ENCODE peak calls at places on chromosome 20, in seven cellular contexts. One of them, this sample, is unnamed.

GRCh38 chr20:43926691-43927090 is 12.0 kb downstream of the TOX2 start:
- DNase-seq in left ventricle myocardium superior: no peak
- DNase-seq in activated naive CD4-positive, alpha-beta T cell: no peak
- DNase-seq in NCI-H1105: no peak
- DNase-seq in GM03348: no peak
- DNase-seq in A172: no peak
- DNase-seq in GM23248: no peak
- DNase-seq in this sample: no peak

GRCh38 chr20:57704245-57704644 is 5.6 kb downstream of the PMEPA1 start:
- DNase-seq in left ventricle myocardium superior: no peak
- DNase-seq in activated naive CD4-positive, alpha-beta T cell: no peak
- DNase-seq in NCI-H1105: no peak
- DNase-seq in GM03348: no peak
- DNase-seq in A172: no peak
- DNase-seq in GM23248: no peak
- DNase-seq in this sample: no peak

GRCh38 chr20:43789593-43789992 is 62.8 kb upstream of the GTSF1L start:
- DNase-seq in left ventricle myocardium superior: no peak
- DNase-seq in activated naive CD4-positive, alpha-beta T cell: no peak
- DNase-seq in NCI-H1105: no peak
- DNase-seq in GM03348: no peak
- DNase-seq in A172: no peak
- DNase-seq in GM23248: no peak
- DNase-seq in this sample: no peak

GRCh38 chr20:38110525-38111178 is 54.4 kb downstream of the TGM2 start:
- DNase-seq in left ventricle myocardium superior: no peak
- DNase-seq in activated naive CD4-positive, alpha-beta T cell: no peak
- DNase-seq in NCI-H1105: no peak
- DNase-seq in GM03348: no peak
- DNase-seq in A172: no peak
- DNase-seq in GM23248: no peak
- DNase-seq in this sample: no peak

GRCh38 chr20:22430154-22430745 is 154.1 kb downstream of the FOXA2 start:
- DNase-seq in left ventricle myocardium superior: no peak
- DNase-seq in activated naive CD4-positive, alpha-beta T cell: no peak
- DNase-seq in NCI-H1105: no peak
- DNase-seq in GM03348: no peak
- DNase-seq in A172: peak; percentile 40
- DNase-seq in GM23248: no peak
- DNase-seq in this sample: no peak

GRCh38 chr20:57629976-57630525 is 9.8 kb upstream of the ZBP1 start:
- DNase-seq in left ventricle myocardium superior: no peak
- DNase-seq in activated naive CD4-positive, alpha-beta T cell: no peak
- DNase-seq in NCI-H1105: no peak
- DNase-seq in GM03348: no peak
- DNase-seq in A172: no peak
- DNase-seq in GM23248: no peak
- DNase-seq in this sample: no peak

GRCh38 chr20:62795023-62795761 is 1.1 kb upstream of the MRGBP start:
- DNase-seq in left ventricle myocardium superior: peak; percentile 72
- DNase-seq in activated naive CD4-positive, alpha-beta T cell: peak; percentile 44
- DNase-seq in NCI-H1105: peak; percentile 69
- DNase-seq in GM03348: peak; percentile 64
- DNase-seq in A172: no peak
- DNase-seq in GM23248: peak; percentile 79
- DNase-seq in this sample: peak; percentile 67

GRCh38 chr20:61450549-61450948 is 198.5 kb downstream of the CDH4 start:
- DNase-seq in left ventricle myocardium superior: no peak
- DNase-seq in activated naive CD4-positive, alpha-beta T cell: no peak
- DNase-seq in NCI-H1105: no peak
- DNase-seq in GM03348: no peak
- DNase-seq in A172: no peak
- DNase-seq in GM23248: no peak
- DNase-seq in this sample: no peak

GRCh38 chr20:36880741-36881250 is 4.9 kb downstream of the TLDC2 start:
- DNase-seq in left ventricle myocardium superior: no peak
- DNase-seq in activated naive CD4-positive, alpha-beta T cell: no peak
- DNase-seq in NCI-H1105: no peak
- DNase-seq in GM03348: no peak
- DNase-seq in A172: no peak
- DNase-seq in GM23248: no peak
- DNase-seq in this sample: no peak

GRCh38 chr20:2817891-2818595 is 1.9 kb downstream of the TMEM239 start:
- DNase-seq in left ventricle myocardium superior: peak; percentile 70
- DNase-seq in activated naive CD4-positive, alpha-beta T cell: no peak
- DNase-seq in NCI-H1105: no peak
- DNase-seq in GM03348: peak; percentile 6
- DNase-seq in A172: no peak
- DNase-seq in GM23248: no peak
- DNase-seq in this sample: no peak

GRCh38 chr20:41366546-41367392 is at the start of gene EMILIN3:
- DNase-seq in left ventricle myocardium superior: peak; percentile 67
- DNase-seq in activated naive CD4-positive, alpha-beta T cell: no peak
- DNase-seq in NCI-H1105: no peak
- DNase-seq in GM03348: no peak
- DNase-seq in A172: no peak
- DNase-seq in GM23248: peak; percentile 31
- DNase-seq in this sample: no peak

GRCh38 chr20:646107-646867 is 6.7 kb downstream of the SRXN1 start:
- DNase-seq in left ventricle myocardium superior: no peak
- DNase-seq in activated naive CD4-positive, alpha-beta T cell: no peak
- DNase-seq in NCI-H1105: no peak
- DNase-seq in GM03348: no peak
- DNase-seq in A172: no peak
- DNase-seq in GM23248: no peak
- DNase-seq in this sample: no peak

GRCh38 chr20:50681359-50682064 is 9.8 kb downstream of the RIPOR3 start:
- DNase-seq in left ventricle myocardium superior: no peak
- DNase-seq in activated naive CD4-positive, alpha-beta T cell: no peak
- DNase-seq in NCI-H1105: no peak
- DNase-seq in GM03348: no peak
- DNase-seq in A172: no peak
- DNase-seq in GM23248: no peak
- DNase-seq in this sample: no peak

GRCh38 chr20:23397961-23398360 is 23.3 kb downstream of the NAPB start:
- DNase-seq in left ventricle myocardium superior: no peak
- DNase-seq in activated naive CD4-positive, alpha-beta T cell: no peak
- DNase-seq in NCI-H1105: no peak
- DNase-seq in GM03348: peak; percentile 27
- DNase-seq in A172: no peak
- DNase-seq in GM23248: peak; percentile 55
- DNase-seq in this sample: no peak

GRCh38 chr20:52217689-52218395 is 26.3 kb upstream of the ZFP64 start:
- DNase-seq in left ventricle myocardium superior: no peak
- DNase-seq in activated naive CD4-positive, alpha-beta T cell: no peak
- DNase-seq in NCI-H1105: peak; percentile 14
- DNase-seq in GM03348: no peak
- DNase-seq in A172: no peak
- DNase-seq in GM23248: no peak
- DNase-seq in this sample: no peak

GRCh38 chr20:3595541-3595940 is 67.7 kb downstream of the GFRA4 start:
- DNase-seq in left ventricle myocardium superior: no peak
- DNase-seq in activated naive CD4-positive, alpha-beta T cell: no peak
- DNase-seq in NCI-H1105: peak; percentile 30
- DNase-seq in GM03348: no peak
- DNase-seq in A172: no peak
- DNase-seq in GM23248: no peak
- DNase-seq in this sample: no peak

GRCh38 chr20:45320948-45321595 is 13.0 kb upstream of the MATN4 start:
- DNase-seq in left ventricle myocardium superior: no peak
- DNase-seq in activated naive CD4-positive, alpha-beta T cell: no peak
- DNase-seq in NCI-H1105: no peak
- DNase-seq in GM03348: no peak
- DNase-seq in A172: no peak
- DNase-seq in GM23248: no peak
- DNase-seq in this sample: no peak

GRCh38 chr20:57147185-57147584 is 119.3 kb downstream of the BMP7 start:
- DNase-seq in left ventricle myocardium superior: no peak
- DNase-seq in activated naive CD4-positive, alpha-beta T cell: no peak
- DNase-seq in NCI-H1105: no peak
- DNase-seq in GM03348: no peak
- DNase-seq in A172: no peak
- DNase-seq in GM23248: no peak
- DNase-seq in this sample: no peak

GRCh38 chr20:986733-987355 is 15.3 kb downstream of the RSPO4 start:
- DNase-seq in left ventricle myocardium superior: no peak
- DNase-seq in activated naive CD4-positive, alpha-beta T cell: no peak
- DNase-seq in NCI-H1105: no peak
- DNase-seq in GM03348: no peak
- DNase-seq in A172: peak; percentile 66
- DNase-seq in GM23248: peak; percentile 7
- DNase-seq in this sample: no peak

GRCh38 chr20:11083841-11084240 is 410.0 kb upstream of the JAG1 start:
- DNase-seq in left ventricle myocardium superior: no peak
- DNase-seq in activated naive CD4-positive, alpha-beta T cell: no peak
- DNase-seq in NCI-H1105: no peak
- DNase-seq in GM03348: no peak
- DNase-seq in A172: no peak
- DNase-seq in GM23248: no peak
- DNase-seq in this sample: no peak

GRCh38 chr20:13839421-13840092 is 54.7 kb downstream of the NDUFAF5 start:
- DNase-seq in left ventricle myocardium superior: no peak
- DNase-seq in activated naive CD4-positive, alpha-beta T cell: no peak
- DNase-seq in NCI-H1105: no peak
- DNase-seq in GM03348: peak; percentile 87
- DNase-seq in A172: peak; percentile 45
- DNase-seq in GM23248: peak; percentile 91
- DNase-seq in this sample: no peak

GRCh38 chr20:17536944-17537444 is 5.8 kb upstream of the BFSP1 start:
- DNase-seq in left ventricle myocardium superior: peak; percentile 56
- DNase-seq in activated naive CD4-positive, alpha-beta T cell: no peak
- DNase-seq in NCI-H1105: peak; percentile 74
- DNase-seq in GM03348: peak; percentile 87
- DNase-seq in A172: peak; percentile 80
- DNase-seq in GM23248: peak; percentile 87
- DNase-seq in this sample: peak; percentile 57

GRCh38 chr20:32510120-32510600 is 75.0 kb downstream of the NOL4L start:
- DNase-seq in left ventricle myocardium superior: no peak
- DNase-seq in activated naive CD4-positive, alpha-beta T cell: no peak
- DNase-seq in NCI-H1105: no peak
- DNase-seq in GM03348: no peak
- DNase-seq in A172: no peak
- DNase-seq in GM23248: no peak
- DNase-seq in this sample: no peak

GRCh38 chr20:55880361-55880760 is 125.0 kb downstream of the CBLN4 start:
- DNase-seq in left ventricle myocardium superior: no peak
- DNase-seq in activated naive CD4-positive, alpha-beta T cell: no peak
- DNase-seq in NCI-H1105: no peak
- DNase-seq in GM03348: no peak
- DNase-seq in A172: no peak
- DNase-seq in GM23248: no peak
- DNase-seq in this sample: no peak

GRCh38 chr20:20009784-20010253 is 7.3 kb upstream of the NAA20 start:
- DNase-seq in left ventricle myocardium superior: no peak
- DNase-seq in activated naive CD4-positive, alpha-beta T cell: no peak
- DNase-seq in NCI-H1105: no peak
- DNase-seq in GM03348: no peak
- DNase-seq in A172: no peak
- DNase-seq in GM23248: peak; percentile 26
- DNase-seq in this sample: no peak

GRCh38 chr20:64069614-64070243 is 6.7 kb downstream of the TCEA2 start:
- DNase-seq in left ventricle myocardium superior: peak; percentile 60
- DNase-seq in activated naive CD4-positive, alpha-beta T cell: no peak
- DNase-seq in NCI-H1105: no peak
- DNase-seq in GM03348: peak; percentile 63
- DNase-seq in A172: no peak
- DNase-seq in GM23248: peak; percentile 41
- DNase-seq in this sample: peak; percentile 63

GRCh38 chr20:41395669-41396664 is 29.3 kb upstream of the EMILIN3 start:
- DNase-seq in left ventricle myocardium superior: peak; percentile 51
- DNase-seq in activated naive CD4-positive, alpha-beta T cell: no peak
- DNase-seq in NCI-H1105: peak; percentile 26
- DNase-seq in GM03348: no peak
- DNase-seq in A172: no peak
- DNase-seq in GM23248: peak; percentile 23
- DNase-seq in this sample: peak; percentile 21

GRCh38 chr20:48921168-48921882 is at the start of gene ARFGEF2:
- DNase-seq in left ventricle myocardium superior: peak; percentile 96
- DNase-seq in activated naive CD4-positive, alpha-beta T cell: peak; percentile 62
- DNase-seq in NCI-H1105: peak; percentile 90
- DNase-seq in GM03348: peak; percentile 99
- DNase-seq in A172: peak; percentile 79
- DNase-seq in GM23248: peak; percentile 98
- DNase-seq in this sample: peak; percentile 94

GRCh38 chr20:44552950-44553908 is 29.1 kb upstream of the PKIG start:
- DNase-seq in left ventricle myocardium superior: no peak
- DNase-seq in activated naive CD4-positive, alpha-beta T cell: no peak
- DNase-seq in NCI-H1105: no peak
- DNase-seq in GM03348: peak; percentile 66
- DNase-seq in A172: peak; percentile 83
- DNase-seq in GM23248: peak; percentile 82
- DNase-seq in this sample: no peak

This sample was measured in lower lobe of right lung.